ENCODE peak calls at places on chromosomes 4 and X, in eight cellular contexts. F, X, V, G, T, K, Y and E are unnamed samples.

GRCh38 chr4:42397256-42397634 is at the start of gene SHISA3:
- DNase-seq in F (no peak), X (peak), V (peak), G (no peak), T (no peak), K (no peak), Y (peak), E (no peak)

GRCh38 chrX:55379396-55379795 is 72.5 kb upstream of the MAGEH1 start:
- DNase-seq in F (no peak), X (no peak), V (no peak), G (no peak), T (no peak), K (no peak), Y (no peak), E (no peak)

GRCh38 chrX:38458071-38458470 is 103.3 kb upstream of the TSPAN7 start:
- DNase-seq in F (no peak), X (no peak), V (no peak), G (peak), T (no peak), K (no peak), Y (no peak), E (no peak)

GRCh38 chr4:123250843-123251242 is 145.8 kb upstream of the SPRY1 start:
- DNase-seq in F (no peak), X (no peak), V (no peak), G (peak), T (peak), K (peak), Y (peak), E (peak)

GRCh38 chr4:1195894-1196401 is 23.6 kb upstream of the SPON2 start:
- DNase-seq in F (no peak), X (no peak), V (no peak), G (no peak), T (no peak), K (no peak), Y (no peak), E (peak)

GRCh38 chrX:123986377-123986776 is 24.9 kb downstream of the STAG2 start:
- DNase-seq in F (no peak), X (no peak), V (no peak), G (no peak), T (no peak), K (no peak), Y (no peak), E (no peak)

GRCh38 chr4:872241-872981 is 46.5 kb upstream of the CPLX1 start:
- DNase-seq in F (no peak), X (no peak), V (no peak), G (no peak), T (no peak), K (no peak), Y (no peak), E (no peak)

GRCh38 chr4:22473268-22473667 is 42.6 kb downstream of the ADGRA3 start:
- DNase-seq in F (no peak), X (no peak), V (no peak), G (peak), T (no peak), K (peak), Y (no peak), E (no peak)

GRCh38 chr4:8261851-8262535 is 7.6 kb upstream of the HTRA3 start:
- DNase-seq in F (no peak), X (no peak), V (no peak), G (peak), T (no peak), K (no peak), Y (no peak), E (no peak)

GRCh38 chrX:338281-338835 is 19.8 kb upstream of the GTPBP6 start:
- DNase-seq in F (no peak), X (no peak), V (no peak), G (no peak), T (no peak), K (no peak), Y (no peak), E (peak)

GRCh38 chr4:5051210-5051691 is at the start of gene STK32B:
- DNase-seq in F (no peak), X (no peak), V (peak), G (peak), T (no peak), K (peak), Y (peak), E (peak)

GRCh38 chrX:7746861-7747260 is 96.1 kb upstream of the VCX start:
- DNase-seq in F (no peak), X (no peak), V (no peak), G (peak), T (no peak), K (peak), Y (no peak), E (no peak)

GRCh38 chr4:118920247-118920646 is 31.6 kb downstream of the SYNPO2 start:
- DNase-seq in F (no peak), X (no peak), V (no peak), G (peak), T (no peak), K (peak), Y (no peak), E (no peak)

GRCh38 chr4:104494822-104495559 is at the start of gene CXXC4:
- DNase-seq in F (no peak), X (no peak), V (peak), G (peak), T (no peak), K (peak), Y (peak), E (peak)

GRCh38 chr4:18850763-18851331 is 829.3 kb upstream of the LCORL start:
- DNase-seq in F (no peak), X (no peak), V (no peak), G (no peak), T (no peak), K (no peak), Y (no peak), E (no peak)

GRCh38 chr4:123821861-123822260 is 425.3 kb downstream of the SPRY1 start:
- DNase-seq in F (no peak), X (no peak), V (no peak), G (peak), T (no peak), K (no peak), Y (no peak), E (no peak)

GRCh38 chr4:122909683-122910082 is 12.7 kb downstream of the NUDT6 start:
- DNase-seq in F (no peak), X (no peak), V (no peak), G (no peak), T (no peak), K (no peak), Y (no peak), E (no peak)

GRCh38 chrX:52138830-52139544 is 45.7 kb upstream of the MAGED4 start:
- DNase-seq in F (no peak), X (no peak), V (no peak), G (no peak), T (no peak), K (no peak), Y (no peak), E (no peak)

GRCh38 chr4:13640149-13640671 is 12.7 kb upstream of the BOD1L1 start:
- DNase-seq in F (no peak), X (no peak), V (no peak), G (peak), T (no peak), K (peak), Y (no peak), E (no peak)

GRCh38 chr4:106264331-106264728 is 51.7 kb downstream of the TBCK start:
- DNase-seq in F (no peak), X (no peak), V (no peak), G (no peak), T (no peak), K (no peak), Y (no peak), E (no peak)

GRCh38 chrX:44915361-44915868 is 42.4 kb downstream of the KDM6A start:
- DNase-seq in F (no peak), X (no peak), V (no peak), G (peak), T (no peak), K (no peak), Y (no peak), E (no peak)

GRCh38 chrX:120795301-120795700 is 80.4 kb downstream of the CT47B1 start:
- DNase-seq in F (no peak), X (no peak), V (no peak), G (peak), T (no peak), K (peak), Y (no peak), E (no peak)

GRCh38 chr4:83010111-83010521 is 507 bp downstream of the LIN54 start:
- DNase-seq in F (no peak), X (peak), V (no peak), G (peak), T (peak), K (peak), Y (no peak), E (no peak)

GRCh38 chr4:85209161-85209560 is 242.7 kb upstream of the WDFY3 start:
- DNase-seq in F (no peak), X (no peak), V (no peak), G (no peak), T (no peak), K (no peak), Y (no peak), E (no peak)

GRCh38 chr4:139988863-139989765 is 164.9 kb downstream of the MAML3 start:
- DNase-seq in F (peak), X (no peak), V (peak), G (peak), T (peak), K (peak), Y (no peak), E (peak)

GRCh38 chrX:1587161-1587560 is 4.2 kb upstream of the AKAP17A start:
- DNase-seq in F (no peak), X (peak), V (no peak), G (no peak), T (peak), K (no peak), Y (no peak), E (no peak)

GRCh38 chrX:32582729-32583128 is 628.6 kb downstream of the DMD start:
- DNase-seq in F (no peak), X (no peak), V (no peak), G (no peak), T (no peak), K (no peak), Y (no peak), E (no peak)

GRCh38 chrX:97155809-97156208 is 272.1 kb downstream of the RPA4 start:
- DNase-seq in F (no peak), X (no peak), V (no peak), G (no peak), T (no peak), K (no peak), Y (no peak), E (no peak)

GRCh38 chrX:42119076-42119475 is 195.7 kb upstream of the CASK start:
- DNase-seq in F (no peak), X (no peak), V (peak), G (peak), T (no peak), K (peak), Y (no peak), E (no peak)

GRCh38 chr4:8544282-8544681 is 35.9 kb upstream of the GPR78 start:
- DNase-seq in F (no peak), X (no peak), V (no peak), G (no peak), T (no peak), K (no peak), Y (no peak), E (no peak)

GRCh38 chr4:82687531-82687930 is 111.1 kb downstream of the SCD5 start:
- DNase-seq in F (no peak), X (no peak), V (no peak), G (no peak), T (no peak), K (no peak), Y (no peak), E (no peak)

GRCh38 chrX:40300286-40300890 is 202.6 kb upstream of the BCOR start:
- DNase-seq in F (no peak), X (no peak), V (no peak), G (no peak), T (no peak), K (no peak), Y (no peak), E (no peak)

GRCh38 chr4:128288689-128289106 is 1.1 kb upstream of the PGRMC2 start:
- DNase-seq in F (no peak), X (peak), V (no peak), G (peak), T (peak), K (peak), Y (no peak), E (no peak)

GRCh38 chr4:84862064-84862463 is 104.4 kb downstream of the WDFY3 start:
- DNase-seq in F (no peak), X (no peak), V (no peak), G (no peak), T (no peak), K (no peak), Y (no peak), E (no peak)

GRCh38 chr4:165398570-165398969 is 19.8 kb downstream of the CPE start:
- DNase-seq in F (no peak), X (peak), V (peak), G (peak), T (peak), K (peak), Y (no peak), E (no peak)

GRCh38 chr4:65668201-65669007 is 1.9 kb downstream of the EPHA5 start:
- DNase-seq in F (no peak), X (no peak), V (no peak), G (peak), T (no peak), K (peak), Y (no peak), E (no peak)

GRCh38 chr4:124206779-124207605 is 505.5 kb downstream of the ANKRD50 start:
- DNase-seq in F (no peak), X (no peak), V (no peak), G (peak), T (no peak), K (peak), Y (no peak), E (no peak)

GRCh38 chr4:88063634-88064296 is 56.3 kb downstream of the PKD2 start:
- DNase-seq in F (no peak), X (no peak), V (no peak), G (no peak), T (no peak), K (no peak), Y (no peak), E (no peak)

GRCh38 chr4:150119492-150119891 is 41.2 kb downstream of the DCLK2 start:
- DNase-seq in F (no peak), X (no peak), V (peak), G (peak), T (no peak), K (no peak), Y (no peak), E (no peak)

GRCh38 chr4:40196724-40197281 is at the start of gene RHOH:
- DNase-seq in F (no peak), X (peak), V (no peak), G (no peak), T (peak), K (no peak), Y (no peak), E (no peak)

GRCh38 chr4:40199179-40199670 is 2.4 kb downstream of the RHOH start:
- DNase-seq in F (no peak), X (peak), V (no peak), G (no peak), T (peak), K (no peak), Y (no peak), E (no peak)

GRCh38 chr4:40199999-40200880 is 3.4 kb downstream of the RHOH start:
- DNase-seq in F (no peak), X (peak), V (no peak), G (peak), T (peak), K (no peak), Y (no peak), E (no peak)

GRCh38 chr4:40196260-40196659 is 571 bp upstream of the RHOH start:
- DNase-seq in F (no peak), X (peak), V (no peak), G (no peak), T (no peak), K (no peak), Y (no peak), E (no peak)

DNA sequence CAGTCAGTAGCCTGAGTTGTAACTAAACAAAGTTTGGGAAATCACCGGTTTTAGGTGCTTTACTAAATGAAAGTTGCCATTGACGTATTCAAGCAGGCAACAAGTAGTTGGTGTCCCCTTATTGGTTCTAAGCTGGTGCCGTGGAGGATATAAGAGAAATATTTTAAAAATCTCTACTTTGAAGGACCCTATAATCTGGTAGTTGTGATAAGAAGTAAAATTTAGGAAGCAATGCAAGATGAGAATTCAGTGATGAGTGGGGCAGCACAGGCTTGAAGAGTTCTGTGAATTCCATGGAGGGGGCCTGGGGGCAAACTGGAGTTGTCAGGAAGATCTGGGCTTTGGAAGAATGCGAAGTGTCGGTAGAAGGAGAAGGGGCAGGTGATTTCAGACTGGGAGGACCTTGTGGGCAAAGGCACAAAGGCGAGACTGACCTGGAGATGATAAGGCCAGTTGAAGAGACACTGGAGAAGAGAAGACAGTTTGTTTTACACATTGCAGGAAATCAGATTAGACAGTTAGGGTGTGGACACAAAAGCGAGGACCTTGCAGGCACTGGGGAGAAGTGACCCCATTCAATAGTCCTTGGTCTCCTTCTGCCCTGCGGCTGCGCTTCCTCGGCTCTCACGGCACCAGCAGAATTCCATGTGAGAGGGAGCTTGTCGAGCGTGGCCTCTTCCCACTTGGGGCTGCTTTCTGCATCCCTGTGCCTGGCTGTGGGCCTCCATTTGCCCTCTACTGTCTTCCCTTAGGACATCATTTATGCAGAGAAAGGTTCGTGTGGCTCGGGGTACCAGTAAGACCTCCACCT is 1.3 kb downstream of the RHOH start:
- DNase-seq in F (no peak), X (peak), V (no peak), G (no peak), T (peak), K (no peak), Y (no peak), E (no peak)
- H3K4me3 ChIP-seq in F (peak), X (peak), V (no peak), G (no peak), T (peak), K (no peak), Y (no peak), E (peak)

GRCh38 chrX:134174273-134174660 is 62.7 kb upstream of the CCDC160 start:
- DNase-seq in F (no peak), X (no peak), V (no peak), G (no peak), T (no peak), K (no peak), Y (no peak), E (no peak)

GRCh38 chrX:134174859-134175258 is 62.1 kb upstream of the CCDC160 start:
- DNase-seq in F (no peak), X (no peak), V (no peak), G (no peak), T (no peak), K (no peak), Y (no peak), E (no peak)

GRCh38 chrX:134171661-134172587 is 65.1 kb upstream of the CCDC160 start:
- DNase-seq in F (no peak), X (no peak), V (no peak), G (peak), T (no peak), K (no peak), Y (peak), E (no peak)

GRCh38 chrX:134172588-134173259 is 64.3 kb upstream of the CCDC160 start:
- DNase-seq in F (no peak), X (no peak), V (peak), G (peak), T (no peak), K (no peak), Y (peak), E (peak)

GRCh38 chrX:134173541-134174272 is 63.3 kb upstream of the CCDC160 start:
- DNase-seq in F (no peak), X (no peak), V (no peak), G (no peak), T (peak), K (no peak), Y (no peak), E (no peak)
- H3K4me3 ChIP-seq in F (peak), X (no peak), V (no peak), G (no peak), T (peak), K (no peak), Y (peak), E (peak)

GRCh38 chrX:12227412-12228041 is 89.3 kb downstream of the FRMPD4 start:
- DNase-seq in F (no peak), X (no peak), V (no peak), G (no peak), T (no peak), K (no peak), Y (no peak), E (no peak)
- H3K4me3 ChIP-seq in F (no peak), X (no peak), V (no peak), G (no peak), T (no peak), K (no peak), Y (no peak), E (no peak)

GRCh38 chr4:184983660-184984356 is 34.5 kb upstream of the HELT start:
- DNase-seq in F (no peak), X (peak), V (peak), G (peak), T (peak), K (peak), Y (peak), E (peak)
- H3K4me3 ChIP-seq in F (no peak), X (no peak), V (no peak), G (no peak), T (no peak), K (no peak), Y (no peak), E (no peak)

GRCh38 chr4:148447672-148448071 is 5.5 kb upstream of the NR3C2 start:
- DNase-seq in F (no peak), X (no peak), V (no peak), G (no peak), T (no peak), K (no peak), Y (no peak), E (no peak)
- H3K4me3 ChIP-seq in F (peak), X (no peak), V (no peak), G (no peak), T (no peak), K (no peak), Y (peak), E (no peak)

GRCh38 chr4:52051615-52052474 is 741 bp downstream of the SPATA18 start:
- DNase-seq in F (no peak), X (no peak), V (peak), G (peak), T (no peak), K (peak), Y (peak), E (peak)
- H3K4me3 ChIP-seq in F (peak), X (no peak), V (peak), G (peak), T (peak), K (peak), Y (peak), E (peak)

GRCh38 chrX:10193587-10193986 is 36.8 kb downstream of the CLCN4 start:
- DNase-seq in F (no peak), X (no peak), V (no peak), G (no peak), T (no peak), K (no peak), Y (no peak), E (no peak)

GRCh38 chrX:10186355-10186754 is 29.6 kb downstream of the CLCN4 start:
- DNase-seq in F (no peak), X (no peak), V (no peak), G (no peak), T (no peak), K (no peak), Y (peak), E (no peak)

GRCh38 chrX:10190367-10190766 is 33.6 kb downstream of the CLCN4 start:
- DNase-seq in F (no peak), X (peak), V (peak), G (peak), T (peak), K (peak), Y (no peak), E (no peak)

GRCh38 chrX:10187421-10187820 is 30.6 kb downstream of the CLCN4 start:
- DNase-seq in F (no peak), X (no peak), V (no peak), G (no peak), T (no peak), K (no peak), Y (no peak), E (no peak)

GRCh38 chrX:10189317-10190268 is 32.8 kb downstream of the CLCN4 start:
- DNase-seq in F (no peak), X (peak), V (peak), G (peak), T (peak), K (peak), Y (peak), E (peak)
- H3K4me3 ChIP-seq in F (no peak), X (no peak), V (peak), G (no peak), T (no peak), K (no peak), Y (no peak), E (no peak)